ENCODE peak calls at places on chromosomes 6 and 20, in five cellular contexts. One of them, this sample, is unnamed.

GRCh38 chr6:163164175-163164900 is 250.2 kb upstream of the QKI start:
- DNase-seq in CD4-positive, alpha-beta T cell: no peak
- DNase-seq in kidney tubule cell: no peak
- DNase-seq in Calu3: no peak
- DNase-seq in activated T-cell treated with anti-CD3 and anti-CD28 coated beads, Interleukin-2, amount 50 U/mL, for 24 hours: no peak
- DNase-seq in this sample: no peak

GRCh38 chr20:36352843-36353553 is 46.9 kb downstream of the DLGAP4 start:
- DNase-seq in CD4-positive, alpha-beta T cell: no peak
- DNase-seq in kidney tubule cell: no peak
- DNase-seq in Calu3: no peak
- DNase-seq in activated T-cell treated with anti-CD3 and anti-CD28 coated beads, Interleukin-2, amount 50 U/mL, for 24 hours: no peak
- DNase-seq in this sample: no peak

GRCh38 chr6:37155394-37156312 is 14.3 kb upstream of the PIM1 start:
- DNase-seq in CD4-positive, alpha-beta T cell: no peak
- DNase-seq in kidney tubule cell: peak
- DNase-seq in Calu3: no peak
- DNase-seq in activated T-cell treated with anti-CD3 and anti-CD28 coated beads, Interleukin-2, amount 50 U/mL, for 24 hours: peak
- DNase-seq in this sample: no peak

GRCh38 chr6:150186129-150186898 is 43.5 kb downstream of the PPP1R14C start:
- DNase-seq in CD4-positive, alpha-beta T cell: no peak
- DNase-seq in kidney tubule cell: no peak
- DNase-seq in Calu3: no peak
- DNase-seq in activated T-cell treated with anti-CD3 and anti-CD28 coated beads, Interleukin-2, amount 50 U/mL, for 24 hours: no peak
- DNase-seq in this sample: no peak

GRCh38 chr20:53752971-53753879 is 159.6 kb upstream of the ZNF217 start:
- DNase-seq in CD4-positive, alpha-beta T cell: no peak
- DNase-seq in kidney tubule cell: peak
- DNase-seq in Calu3: peak
- DNase-seq in activated T-cell treated with anti-CD3 and anti-CD28 coated beads, Interleukin-2, amount 50 U/mL, for 24 hours: no peak
- DNase-seq in this sample: no peak

GRCh38 chr6:30730611-30731435 is 10.7 kb downstream of the TUBB start:
- DNase-seq in CD4-positive, alpha-beta T cell: peak
- DNase-seq in kidney tubule cell: peak
- DNase-seq in Calu3: peak
- DNase-seq in activated T-cell treated with anti-CD3 and anti-CD28 coated beads, Interleukin-2, amount 50 U/mL, for 24 hours: peak
- DNase-seq in this sample: peak

GRCh38 chr6:109987196-109987595 is 9.1 kb downstream of the GPR6 start:
- DNase-seq in CD4-positive, alpha-beta T cell: no peak
- DNase-seq in kidney tubule cell: no peak
- DNase-seq in Calu3: no peak
- DNase-seq in activated T-cell treated with anti-CD3 and anti-CD28 coated beads, Interleukin-2, amount 50 U/mL, for 24 hours: no peak
- DNase-seq in this sample: no peak

GRCh38 chr6:9933674-9934073 is 481.2 kb downstream of the TFAP2A start:
- DNase-seq in CD4-positive, alpha-beta T cell: no peak
- DNase-seq in kidney tubule cell: no peak
- DNase-seq in Calu3: no peak
- DNase-seq in activated T-cell treated with anti-CD3 and anti-CD28 coated beads, Interleukin-2, amount 50 U/mL, for 24 hours: no peak
- DNase-seq in this sample: no peak

GRCh38 chr20:48143435-48144081 is 358.3 kb upstream of the SULF2 start:
- DNase-seq in CD4-positive, alpha-beta T cell: no peak
- DNase-seq in kidney tubule cell: no peak
- DNase-seq in Calu3: no peak
- DNase-seq in activated T-cell treated with anti-CD3 and anti-CD28 coated beads, Interleukin-2, amount 50 U/mL, for 24 hours: no peak
- DNase-seq in this sample: no peak

GRCh38 chr6:21396313-21396712 is 197.2 kb upstream of the SOX4 start:
- DNase-seq in CD4-positive, alpha-beta T cell: no peak
- DNase-seq in kidney tubule cell: peak
- DNase-seq in Calu3: no peak
- DNase-seq in activated T-cell treated with anti-CD3 and anti-CD28 coated beads, Interleukin-2, amount 50 U/mL, for 24 hours: no peak
- DNase-seq in this sample: no peak

GRCh38 chr6:109794201-109794926 is 103.3 kb downstream of the FIG4 start:
- DNase-seq in CD4-positive, alpha-beta T cell: no peak
- DNase-seq in kidney tubule cell: peak
- DNase-seq in Calu3: no peak
- DNase-seq in activated T-cell treated with anti-CD3 and anti-CD28 coated beads, Interleukin-2, amount 50 U/mL, for 24 hours: no peak
- DNase-seq in this sample: no peak

GRCh38 chr6:3325210-3325609 is 66.5 kb downstream of the PSMG4 start:
- DNase-seq in CD4-positive, alpha-beta T cell: no peak
- DNase-seq in kidney tubule cell: peak
- DNase-seq in Calu3: no peak
- DNase-seq in activated T-cell treated with anti-CD3 and anti-CD28 coated beads, Interleukin-2, amount 50 U/mL, for 24 hours: no peak
- DNase-seq in this sample: peak

GRCh38 chr6:90393232-90393884 is 96.7 kb upstream of the BACH2 start:
- DNase-seq in CD4-positive, alpha-beta T cell: peak
- DNase-seq in kidney tubule cell: peak
- DNase-seq in Calu3: peak
- DNase-seq in activated T-cell treated with anti-CD3 and anti-CD28 coated beads, Interleukin-2, amount 50 U/mL, for 24 hours: peak
- DNase-seq in this sample: peak

GRCh38 chr6:50457351-50457750 is 256.0 kb upstream of the TFAP2D start:
- DNase-seq in CD4-positive, alpha-beta T cell: no peak
- DNase-seq in kidney tubule cell: no peak
- DNase-seq in Calu3: no peak
- DNase-seq in activated T-cell treated with anti-CD3 and anti-CD28 coated beads, Interleukin-2, amount 50 U/mL, for 24 hours: no peak
- DNase-seq in this sample: no peak

GRCh38 chr6:153086225-153086990 is 44.7 kb downstream of the RGS17 start:
- DNase-seq in CD4-positive, alpha-beta T cell: no peak
- DNase-seq in kidney tubule cell: no peak
- DNase-seq in Calu3: no peak
- DNase-seq in activated T-cell treated with anti-CD3 and anti-CD28 coated beads, Interleukin-2, amount 50 U/mL, for 24 hours: no peak
- DNase-seq in this sample: no peak

GRCh38 chr6:28258877-28259777 is at the start of gene NKAPL:
- DNase-seq in CD4-positive, alpha-beta T cell: peak
- DNase-seq in kidney tubule cell: peak
- DNase-seq in Calu3: no peak
- DNase-seq in activated T-cell treated with anti-CD3 and anti-CD28 coated beads, Interleukin-2, amount 50 U/mL, for 24 hours: peak
- DNase-seq in this sample: peak

GRCh38 chr6:151765444-151765886 is 42.0 kb upstream of the ESR1 start:
- DNase-seq in CD4-positive, alpha-beta T cell: no peak
- DNase-seq in kidney tubule cell: peak
- DNase-seq in Calu3: peak
- DNase-seq in activated T-cell treated with anti-CD3 and anti-CD28 coated beads, Interleukin-2, amount 50 U/mL, for 24 hours: no peak
- DNase-seq in this sample: peak

GRCh38 chr20:43541214-43541613 is 17.6 kb upstream of the SGK2 start:
- DNase-seq in CD4-positive, alpha-beta T cell: no peak
- DNase-seq in kidney tubule cell: peak
- DNase-seq in Calu3: no peak
- DNase-seq in activated T-cell treated with anti-CD3 and anti-CD28 coated beads, Interleukin-2, amount 50 U/mL, for 24 hours: no peak
- DNase-seq in this sample: no peak

GRCh38 chr6:70390067-70390466 is 23.2 kb upstream of the FAM135A start:
- DNase-seq in CD4-positive, alpha-beta T cell: no peak
- DNase-seq in kidney tubule cell: no peak
- DNase-seq in Calu3: no peak
- DNase-seq in activated T-cell treated with anti-CD3 and anti-CD28 coated beads, Interleukin-2, amount 50 U/mL, for 24 hours: no peak
- DNase-seq in this sample: no peak

GRCh38 chr20:50546729-50547314 is 36.6 kb downstream of the PTPN1 start:
- DNase-seq in CD4-positive, alpha-beta T cell: no peak
- DNase-seq in kidney tubule cell: no peak
- DNase-seq in Calu3: no peak
- DNase-seq in activated T-cell treated with anti-CD3 and anti-CD28 coated beads, Interleukin-2, amount 50 U/mL, for 24 hours: no peak
- DNase-seq in this sample: no peak

GRCh38 chr6:38141716-38142115 is 322.2 kb downstream of the ZFAND3 start:
- DNase-seq in CD4-positive, alpha-beta T cell: no peak
- DNase-seq in kidney tubule cell: no peak
- DNase-seq in Calu3: no peak
- DNase-seq in activated T-cell treated with anti-CD3 and anti-CD28 coated beads, Interleukin-2, amount 50 U/mL, for 24 hours: no peak
- DNase-seq in this sample: no peak

GRCh38 chr20:56995635-56996075 is 270.8 kb downstream of the BMP7 start:
- DNase-seq in CD4-positive, alpha-beta T cell: no peak
- DNase-seq in kidney tubule cell: peak
- DNase-seq in Calu3: peak
- DNase-seq in activated T-cell treated with anti-CD3 and anti-CD28 coated beads, Interleukin-2, amount 50 U/mL, for 24 hours: no peak
- DNase-seq in this sample: peak

GRCh38 chr20:42125426-42125825 is 507.2 kb upstream of the CHD6 start:
- DNase-seq in CD4-positive, alpha-beta T cell: no peak
- DNase-seq in kidney tubule cell: no peak
- DNase-seq in Calu3: no peak
- DNase-seq in activated T-cell treated with anti-CD3 and anti-CD28 coated beads, Interleukin-2, amount 50 U/mL, for 24 hours: no peak
- DNase-seq in this sample: no peak

GRCh38 chr6:23797041-23797440 is 329.0 kb upstream of the NRSN1 start:
- DNase-seq in CD4-positive, alpha-beta T cell: no peak
- DNase-seq in kidney tubule cell: no peak
- DNase-seq in Calu3: no peak
- DNase-seq in activated T-cell treated with anti-CD3 and anti-CD28 coated beads, Interleukin-2, amount 50 U/mL, for 24 hours: no peak
- DNase-seq in this sample: no peak

GRCh38 chr6:20691185-20691584 is 156.9 kb downstream of the CDKAL1 start:
- DNase-seq in CD4-positive, alpha-beta T cell: no peak
- DNase-seq in kidney tubule cell: no peak
- DNase-seq in Calu3: no peak
- DNase-seq in activated T-cell treated with anti-CD3 and anti-CD28 coated beads, Interleukin-2, amount 50 U/mL, for 24 hours: no peak
- DNase-seq in this sample: no peak